ENCODE peak calls at places on chromosomes 4 and X, in four cellular contexts. S, T, K and U are unnamed samples.

GRCh38 chr4:19993222-19993621 is 258.5 kb upstream of the SLIT2 start:
- DNase-seq in K (peak; percentile 33), S (no peak), T (no peak), U (no peak)

GRCh38 chrX:81378550-81378949 is 176.6 kb downstream of the SH3BGRL start:
- DNase-seq in K (no peak), T (no peak), S (no peak), U (no peak)

GRCh38 chr4:168777277-168777965 is 232.6 kb downstream of the CBR4 start:
- DNase-seq in S (no peak), K (no peak), T (no peak), U (no peak)

GRCh38 chr4:142130636-142131035 is 494.3 kb downstream of the IL15 start:
- DNase-seq in T (no peak), S (no peak), K (no peak), U (no peak)

GRCh38 chr4:74304136-74304628 is 4.1 kb upstream of the EPGN start:
- DNase-seq in T (no peak), K (no peak), S (no peak), U (no peak)

GRCh38 chrX:74450803-74451449 is 29.6 kb downstream of the SLC16A2 start:
- DNase-seq in S (no peak), K (peak; percentile 93), T (no peak), U (no peak)

GRCh38 chrX:8139713-8140112 is 31.4 kb downstream of the VCX2 start:
- DNase-seq in T (no peak), K (peak; percentile 55), S (peak; percentile 31), U (no peak)

GRCh38 chr4:72893354-72894066 is 176.0 kb downstream of the COX18 start:
- DNase-seq in T (no peak), K (no peak), S (no peak), U (no peak)

GRCh38 chrX:103565752-103566151 is 19.6 kb upstream of the TCEAL4 start:
- DNase-seq in K (peak; percentile 70), S (no peak), T (no peak), U (no peak)

GRCh38 chr4:31365006-31365690 is 645.0 kb downstream of the PCDH7 start:
- DNase-seq in T (no peak), K (peak; percentile 3), S (no peak), U (no peak)

GRCh38 chr4:31366041-31366440 is 645.9 kb downstream of the PCDH7 start:
- DNase-seq in T (no peak), S (no peak), K (peak; percentile 37), U (no peak)

GRCh38 chr4:31375936-31376335 is 655.8 kb downstream of the PCDH7 start:
- DNase-seq in S (no peak), T (no peak), K (no peak), U (no peak)

GRCh38 chr4:31370866-31371465 is 650.8 kb downstream of the PCDH7 start:
- DNase-seq in K (peak; percentile 58), S (no peak), T (no peak), U (no peak)
- TF ChIP-seq CTCF in K (peak; percentile 88), S (peak; percentile 68), T (peak; percentile 29), U (peak; percentile 88)

GRCh38 chr4:176791591-176792347 is 953 bp downstream of the VEGFC start:
- DNase-seq in T (no peak), S (peak; percentile 47), K (peak; percentile 63), U (peak; percentile 52)

GRCh38 chr4:176790398-176790797 is 2.3 kb downstream of the VEGFC start:
- DNase-seq in S (no peak), T (no peak), K (no peak), U (no peak)

GRCh38 chr4:176794151-176794550 is 1.4 kb upstream of the VEGFC start:
- DNase-seq in T (no peak), S (no peak), K (peak; percentile 97), U (no peak)

GRCh38 chr4:176793060-176793605 is 411 bp upstream of the VEGFC start:
- DNase-seq in T (no peak), S (no peak), K (no peak), U (no peak)

DNA sequence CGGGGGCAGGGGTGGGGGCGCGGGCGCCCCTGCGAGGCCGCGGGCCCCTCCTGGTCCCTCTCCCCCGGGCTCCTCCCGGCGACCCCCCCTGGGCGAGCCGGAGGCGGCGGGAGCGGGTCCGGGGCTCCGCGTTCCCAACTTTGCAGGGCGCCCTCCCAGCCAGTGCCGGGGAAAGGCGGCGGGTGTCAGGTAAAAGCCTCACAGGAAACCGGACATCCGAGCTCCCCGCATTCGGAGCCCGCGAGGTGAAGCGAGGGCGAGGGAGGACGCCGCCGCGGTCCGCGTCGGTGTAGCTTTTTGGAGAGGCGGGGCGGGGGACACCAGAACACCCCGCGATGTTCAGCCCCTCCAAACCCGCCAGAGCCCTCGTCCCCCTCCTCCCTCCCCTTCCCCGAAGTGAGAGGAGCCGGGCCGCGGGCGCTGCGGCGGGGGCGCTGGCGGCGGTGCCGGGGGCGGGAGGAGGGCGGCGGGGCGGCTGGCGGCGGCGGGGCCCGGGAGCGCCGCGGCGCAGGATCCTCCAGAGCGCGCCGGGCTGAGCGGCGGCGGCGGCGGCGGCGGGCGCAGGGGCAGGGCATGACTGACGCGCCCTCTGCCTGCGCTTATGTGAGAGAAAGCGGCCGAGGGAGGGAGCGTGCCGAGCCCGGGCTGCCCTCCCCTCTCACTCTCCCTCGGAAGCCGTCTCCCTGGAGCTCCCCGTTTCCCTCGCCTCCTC is at the start of gene VEGFC:
- DNase-seq in T (peak; percentile 61), S (peak; percentile 66), K (peak; percentile 70), U (peak; percentile 62)
- TF ChIP-seq CTCF in T (no peak), S (no peak), K (no peak), U (no peak)

GRCh38 chr4:25088342-25088952 is 57.7 kb upstream of the LGI2 start:
- DNase-seq in T (no peak), K (peak; percentile 18), S (no peak), U (no peak)
- TF ChIP-seq CTCF in T (no peak), K (no peak), S (no peak), U (no peak)

GRCh38 chrX:50169717-50170116 is 31.1 kb downstream of the AKAP4 start:
- DNase-seq in T (no peak), K (no peak), S (no peak), U (no peak)

GRCh38 chrX:50168305-50168704 is 32.5 kb downstream of the AKAP4 start:
- DNase-seq in K (peak; percentile 34), T (no peak), S (no peak), U (no peak)

GRCh38 chrX:50165727-50166126 is 35.1 kb downstream of the AKAP4 start:
- DNase-seq in T (no peak), K (no peak), S (no peak), U (no peak)

DNA sequence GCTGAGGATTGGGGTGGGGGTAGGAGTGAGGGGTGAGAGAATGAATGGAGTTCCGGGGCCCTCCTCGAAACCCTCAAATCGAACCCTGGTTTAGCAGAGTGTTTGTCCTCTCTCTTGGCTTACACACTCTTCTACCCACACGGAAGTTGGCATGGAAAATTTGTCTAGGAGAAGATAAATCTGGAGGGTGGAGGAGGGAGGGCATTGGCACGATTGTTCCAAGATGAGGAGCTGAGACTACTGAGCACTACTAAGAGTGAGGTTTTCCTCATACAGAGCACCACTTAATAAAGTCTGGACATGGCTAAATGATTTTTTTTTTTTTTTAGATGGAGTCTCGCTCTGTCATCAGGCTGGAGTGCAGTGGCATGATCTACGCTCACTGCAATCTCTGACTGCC is 33.4 kb downstream of the AKAP4 start:
- DNase-seq in K (no peak), S (no peak), T (no peak), U (no peak)
- TF ChIP-seq CTCF in K (no peak), S (no peak), T (no peak), U (no peak)

DNA sequence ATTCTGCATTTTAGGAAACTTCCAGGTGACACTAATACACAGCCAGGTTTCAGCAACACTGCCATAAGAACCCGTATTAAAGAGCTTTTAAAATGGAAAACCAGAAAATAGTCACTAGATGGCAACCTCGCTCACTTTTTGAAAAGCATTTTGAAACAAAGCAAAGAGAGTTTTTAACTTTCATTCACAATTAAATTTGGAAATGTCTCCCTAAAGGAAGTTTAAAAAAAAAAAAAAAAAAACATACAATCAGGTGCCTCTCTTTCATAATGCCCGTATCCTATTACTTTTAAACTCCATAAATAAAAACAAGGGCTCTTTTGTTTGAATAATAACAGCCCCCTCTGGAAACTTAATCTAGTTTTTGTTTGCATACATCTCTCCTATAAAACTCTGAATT is 20.3 kb downstream of the MEPE start:
- DNase-seq in S (no peak), T (no peak), K (peak; percentile 58), U (no peak)
- TF ChIP-seq CTCF in S (peak; percentile 47), T (peak; percentile 48), K (peak; percentile 48), U (peak; percentile 45)

DNA sequence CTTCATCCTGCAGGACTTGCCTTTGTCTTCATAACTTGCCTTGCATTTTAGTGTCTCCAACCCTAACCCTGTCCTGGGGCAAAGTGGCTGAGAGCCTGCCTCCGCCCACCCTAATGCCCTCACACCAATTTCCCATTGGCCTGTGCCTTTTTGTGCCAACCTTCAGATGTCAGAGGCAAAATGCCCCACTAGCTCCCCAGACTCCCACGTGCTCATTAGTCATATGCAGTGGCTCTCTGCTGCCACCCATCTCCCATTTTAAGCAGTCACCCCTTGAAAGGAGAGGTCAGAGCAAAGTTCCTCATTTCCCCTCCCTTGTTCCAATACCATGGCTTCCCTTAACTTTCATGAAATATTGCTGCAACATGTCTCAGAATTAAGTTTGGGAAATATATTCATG is 74.8 kb upstream of the PASD1 start:
- DNase-seq in K (no peak), T (no peak), S (no peak), U (no peak)
- TF ChIP-seq CTCF in K (no peak), T (no peak), S (no peak), U (no peak)

DNA sequence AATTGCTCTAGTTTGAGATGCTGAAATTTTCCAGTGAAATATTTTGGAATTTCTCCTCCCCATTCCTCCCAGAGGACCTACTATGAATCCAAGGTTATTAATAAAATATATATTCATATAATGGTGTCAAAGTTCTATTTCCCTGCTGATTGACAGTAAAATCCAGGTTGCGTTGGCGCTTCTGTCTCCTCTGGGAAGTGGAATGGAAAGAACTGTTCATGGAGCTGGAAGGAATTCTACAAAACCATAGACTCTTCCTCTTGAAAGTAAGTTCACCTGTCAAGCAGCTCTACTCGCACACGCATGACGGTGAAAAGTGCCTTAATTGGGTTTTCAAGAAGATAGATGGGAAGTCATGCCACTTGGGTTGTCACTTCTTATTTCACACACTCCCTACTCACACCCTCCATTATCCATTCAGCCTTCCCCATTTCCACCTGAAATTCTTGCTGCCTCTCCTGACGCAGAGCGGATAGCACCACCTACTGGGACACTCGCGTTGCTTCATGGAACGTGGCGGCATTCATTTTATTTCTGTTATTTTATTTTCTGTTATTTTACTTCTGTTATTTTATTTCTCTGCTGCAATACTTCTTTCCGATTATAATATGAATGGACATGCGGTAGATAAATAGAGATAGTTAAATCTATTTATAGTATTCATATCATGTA is 351.5 kb downstream of the NLGN4X start:
- DNase-seq in K (peak; percentile 4), T (no peak), S (no peak), U (peak; percentile 41)
- TF ChIP-seq CTCF in K (peak; percentile 40), T (no peak), S (peak; percentile 39), U (peak; percentile 73)

DNA sequence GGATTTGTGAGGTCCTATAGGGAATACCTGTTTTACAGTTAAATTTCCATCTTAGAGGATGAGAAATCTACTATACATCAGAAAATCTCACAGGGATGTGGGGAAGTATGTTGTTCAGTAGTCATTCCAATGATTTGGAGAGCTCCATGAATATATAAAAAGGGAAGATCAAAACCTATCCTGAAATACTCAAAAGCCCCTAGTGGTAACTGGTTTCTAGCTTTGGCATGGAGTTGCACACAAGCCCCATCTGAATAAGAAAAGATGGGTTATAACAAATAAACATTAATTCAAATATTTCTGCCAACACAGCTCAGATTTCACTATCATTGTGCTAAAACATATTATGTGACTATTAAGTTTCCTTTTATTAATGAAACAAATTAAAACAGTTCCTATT is 101.6 kb downstream of the FBXO8 start:
- DNase-seq in T (no peak), K (no peak), S (no peak), U (no peak)
- TF ChIP-seq CTCF in T (no peak), K (no peak), S (no peak), U (no peak)